ENCODE peak calls at places on chromosome 6, in four cellular contexts. Y, U, K and O are unnamed samples.

GRCh38 chr6:140427842-140428241 is 1053.4 kb upstream of the CITED2 start:
- DNase-seq in K (no peak), Y (no peak), U (no peak), O (no peak)

GRCh38 chr6:13929196-13929595 is 4.4 kb downstream of the RNF182 start:
- DNase-seq in K (no peak), U (no peak), Y (no peak), O (no peak)

GRCh38 chr6:29981211-29981812 is 39.0 kb downstream of the HLA-A start:
- DNase-seq in U (no peak), Y (no peak), K (no peak), O (no peak)

GRCh38 chr6:411402-412145 is 20.0 kb downstream of the IRF4 start:
- DNase-seq in K (no peak), U (no peak), Y (no peak), O (no peak)

GRCh38 chr6:25942561-25943147 is 12.2 kb upstream of the SLC17A2 start:
- DNase-seq in K (no peak), U (peak; percentile 82), Y (no peak), O (no peak)

GRCh38 chr6:163863565-163863964 is 449.0 kb downstream of the QKI start:
- DNase-seq in Y (no peak), K (no peak), U (no peak), O (no peak)

GRCh38 chr6:144314003-144314485 is 28.9 kb downstream of the UTRN start:
- DNase-seq in Y (no peak), U (peak; percentile 92), K (no peak), O (no peak)

GRCh38 chr6:22657341-22657985 is 88.1 kb downstream of the HDGFL1 start:
- DNase-seq in Y (no peak), U (no peak), K (peak; percentile 21), O (no peak)

GRCh38 chr6:134938896-134939295 is 11.0 kb downstream of the ALDH8A1 start:
- DNase-seq in K (no peak), Y (no peak), U (no peak), O (no peak)

GRCh38 chr6:85641916-85642773 is 541 bp downstream of the SYNCRIP start:
- DNase-seq in U (peak; percentile 65), K (peak; percentile 62), Y (peak; percentile 39), O (peak; percentile 34)

GRCh38 chr6:96899019-96899418 is 1.3 kb upstream of the NDUFAF4 start:
- DNase-seq in Y (no peak), U (peak; percentile 76), K (peak; percentile 18), O (peak; percentile 11)

GRCh38 chr6:145814035-145814500 is 527 bp downstream of the FBXO30 start:
- DNase-seq in Y (no peak), K (no peak), U (no peak), O (no peak)

GRCh38 chr6:166691199-166691598 is 64.1 kb upstream of the RPS6KA2 start:
- DNase-seq in Y (no peak), K (no peak), U (peak; percentile 31), O (no peak)

GRCh38 chr6:91081452-91082067 is 494.7 kb upstream of the MAP3K7 start:
- DNase-seq in U (peak; percentile 87), Y (no peak), K (no peak), O (peak; percentile 41)

GRCh38 chr6:91082311-91082803 is 495.5 kb upstream of the MAP3K7 start:
- DNase-seq in K (no peak), Y (no peak), U (peak; percentile 78), O (no peak)

GRCh38 chr6:91083226-91083625 is 496.4 kb upstream of the MAP3K7 start:
- DNase-seq in Y (no peak), U (peak; percentile 40), K (no peak), O (no peak)

GRCh38 chr6:91079939-91080338 is 493.1 kb upstream of the MAP3K7 start:
- DNase-seq in U (peak; percentile 22), Y (no peak), K (no peak), O (no peak)
- TF ChIP-seq CTCF in U (peak; percentile 27), Y (no peak), K (no peak), O (no peak)

DNA sequence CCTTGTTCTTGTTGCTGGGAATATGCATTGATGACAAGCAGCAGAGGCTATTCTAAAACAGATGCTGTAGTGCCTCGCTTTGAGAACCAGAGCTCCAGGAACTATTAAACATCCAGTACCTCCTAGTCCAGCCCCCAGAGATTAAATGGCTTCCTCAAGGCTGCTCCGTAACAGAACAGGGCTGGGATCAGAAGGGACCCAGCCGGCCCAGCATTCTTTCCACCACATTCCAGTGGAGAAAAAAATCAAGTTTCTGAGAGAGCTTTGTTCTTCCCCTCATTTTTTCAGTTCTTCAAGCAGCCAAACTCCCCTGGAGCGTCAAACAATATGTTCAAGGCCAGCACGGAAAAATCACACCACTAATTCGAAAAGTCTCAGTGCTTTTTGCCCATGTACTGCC is 5.8 kb upstream of the STMND1 start:
- DNase-seq in U (peak; percentile 27), Y (no peak), K (no peak), O (no peak)
- TF ChIP-seq CTCF in U (no peak), Y (no peak), K (no peak), O (no peak)

DNA sequence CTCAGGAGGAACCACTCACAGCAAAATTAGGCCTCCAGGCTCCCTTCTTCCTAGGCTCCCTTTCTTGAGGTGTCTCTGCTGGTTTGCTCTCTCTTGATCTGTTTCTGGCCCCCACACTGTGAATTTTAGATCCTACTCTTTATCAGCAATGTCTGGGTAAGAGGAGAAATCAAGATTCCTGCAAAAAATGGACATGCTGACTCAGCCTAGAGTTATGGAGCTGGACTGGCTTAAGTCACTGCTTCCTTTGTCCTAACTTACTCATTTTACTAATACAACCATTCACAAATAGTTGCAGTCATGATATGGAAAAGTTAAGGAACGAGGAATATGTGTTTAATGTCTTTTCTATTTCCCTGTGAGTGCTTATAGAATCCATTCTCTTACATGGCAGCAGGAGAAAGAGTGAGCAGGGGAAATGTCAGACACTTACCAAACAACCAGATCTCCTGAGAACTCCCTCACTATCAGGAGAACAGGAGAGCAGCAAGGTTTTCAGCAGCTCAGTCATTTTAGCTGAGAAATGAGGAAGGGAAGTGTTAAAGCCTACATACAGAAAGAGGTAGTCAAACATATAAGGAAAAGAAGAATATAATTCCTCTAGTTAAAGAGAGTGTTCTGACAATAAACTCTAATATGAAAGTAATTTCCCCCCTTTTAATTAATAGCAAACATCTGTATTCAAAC is 160.8 kb downstream of the PDE7B start:
- DNase-seq in Y (no peak), K (no peak), U (peak; percentile 86), O (no peak)
- TF ChIP-seq CTCF in Y (no peak), K (no peak), U (no peak), O (no peak)

GRCh38 chr6:7993399-7993798 is 70.8 kb downstream of the BLOC1S5 start:
- DNase-seq in U (no peak), Y (no peak), K (no peak), O (no peak)

GRCh38 chr6:7996538-7997225 is 67.5 kb downstream of the BLOC1S5 start:
- DNase-seq in K (no peak), Y (no peak), U (peak; percentile 92), O (no peak)

GRCh38 chr6:7993952-7994351 is 70.2 kb downstream of the BLOC1S5 start:
- DNase-seq in Y (no peak), U (no peak), K (no peak), O (no peak)

GRCh38 chr6:7991536-7991935 is 72.7 kb downstream of the BLOC1S5 start:
- DNase-seq in U (no peak), Y (no peak), K (no peak), O (no peak)

DNA sequence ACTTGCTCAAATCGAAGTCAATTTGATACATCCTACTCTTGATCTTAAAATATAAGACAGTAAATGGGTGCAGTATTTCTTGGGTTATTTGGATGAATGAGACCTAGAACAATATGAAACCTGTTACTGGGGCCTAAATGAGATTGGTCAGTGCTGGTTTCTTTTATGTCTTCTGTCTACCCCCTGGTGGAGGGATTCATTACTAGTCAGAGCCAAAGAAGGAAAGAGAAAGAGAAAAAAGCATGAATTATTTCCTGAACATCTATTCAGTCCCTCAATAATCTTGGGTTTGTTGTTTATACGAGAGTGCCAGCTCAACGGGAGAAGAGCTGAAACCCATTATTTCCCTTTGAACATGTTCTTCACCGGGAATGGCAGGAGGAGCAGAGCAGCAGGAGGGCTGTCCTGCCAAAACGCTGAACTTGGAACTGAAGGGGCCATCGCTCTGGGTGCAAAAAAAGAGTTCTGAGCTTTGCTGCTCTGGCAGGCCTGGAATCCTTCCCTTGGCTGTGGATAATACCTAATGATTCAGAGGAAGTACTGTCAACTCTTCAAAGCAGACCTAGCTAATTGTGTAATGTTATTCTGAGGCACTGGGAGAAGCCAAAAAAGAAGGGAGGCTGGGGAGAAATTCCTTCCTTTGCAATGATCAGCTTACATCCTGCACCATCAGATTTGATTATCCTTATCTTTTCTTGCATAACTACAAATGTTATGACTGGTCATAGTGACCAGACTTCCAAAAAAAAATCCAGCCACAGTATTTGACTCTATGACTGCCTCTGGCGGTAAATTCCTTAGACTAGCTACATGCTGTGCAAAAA is 72.0 kb downstream of the BLOC1S5 start:
- DNase-seq in Y (no peak), U (peak; percentile 86), K (no peak), O (no peak)
- TF ChIP-seq CTCF in Y (peak; percentile 50), U (peak; percentile 69), K (no peak), O (peak; percentile 40)

GRCh38 chr6:48087448-48087847 is 23.5 kb downstream of the PTCHD4 start:
- DNase-seq in K (no peak), U (peak; percentile 77), Y (no peak), O (no peak)
- TF ChIP-seq CTCF in K (no peak), U (peak; percentile 56), Y (peak; percentile 39), O (no peak)

GRCh38 chr6:108359901-108360882 is 65.3 kb downstream of the AFG1L start:
- DNase-seq in Y (no peak), U (peak; percentile 48), K (no peak), O (no peak)
- TF ChIP-seq CTCF in Y (no peak), U (peak; percentile 32), K (no peak), O (no peak)

GRCh38 chr6:50187212-50188055 is 137.7 kb upstream of the DEFB112 start:
- DNase-seq in Y (no peak), U (no peak), K (no peak), O (no peak)
- TF ChIP-seq CTCF in Y (no peak), U (no peak), K (no peak), O (no peak)

GRCh38 chr6:5809471-5809870 is 197.3 kb downstream of the NRN1 start:
- DNase-seq in U (no peak), K (no peak), Y (no peak), O (no peak)
- TF ChIP-seq CTCF in U (no peak), K (no peak), Y (no peak), O (no peak)